ENCODE peak calls at places on chromosomes 7 and 10, in five cellular contexts. H, R, Q, I and B are unnamed samples.

GRCh38 chr10:43190775-43191174 is 52.5 kb downstream of the CSGALNACT2 start:
- DNase-seq in H (no peak), R (no peak), Q (no peak), I (no peak), B (no peak)

GRCh38 chr10:132685121-132685891 is 100.6 kb downstream of the NKX6-2 start:
- DNase-seq in H (no peak), R (peak), Q (peak), I (peak), B (no peak)

GRCh38 chr10:82953909-82954308 is 1078.9 kb downstream of the NRG3 start:
- DNase-seq in H (no peak), R (no peak), Q (no peak), I (no peak), B (no peak)

GRCh38 chr10:129415261-129416135 is 51.5 kb upstream of the MGMT start:
- DNase-seq in H (no peak), R (no peak), Q (no peak), I (no peak), B (no peak)

GRCh38 chr7:123608991-123609882 is 7.6 kb downstream of the ASB15 start:
- DNase-seq in H (no peak), R (no peak), Q (no peak), I (no peak), B (no peak)

GRCh38 chr7:23907012-23907411 is 197.0 kb downstream of the STK31 start:
- DNase-seq in H (no peak), R (no peak), Q (no peak), I (no peak), B (no peak)

GRCh38 chr10:12730809-12731519 is 270.5 kb downstream of the CCDC3 start:
- DNase-seq in H (no peak), R (no peak), Q (no peak), I (no peak), B (no peak)

GRCh38 chr10:62687230-62687748 is 117.2 kb upstream of the ADO start:
- DNase-seq in H (no peak), R (no peak), Q (peak), I (no peak), B (no peak)

GRCh38 chr10:90484518-90484917 is 373.3 kb downstream of the HTR7 start:
- DNase-seq in H (no peak), R (peak), Q (no peak), I (peak), B (no peak)

GRCh38 chr7:101792051-101792651 is 25.3 kb upstream of the CUX1 start:
- DNase-seq in H (no peak), R (no peak), Q (peak), I (no peak), B (peak)

GRCh38 chr10:104122273-104123107 is 519 bp downstream of the SFR1 start:
- DNase-seq in H (no peak), R (no peak), Q (no peak), I (no peak), B (no peak)

GRCh38 chr10:116710021-116710420 is 32.3 kb downstream of the HSPA12A start:
- DNase-seq in H (no peak), R (peak), Q (no peak), I (no peak), B (no peak)